ENCODE peak calls at places on chromosome X, in seven cellular contexts. E, W, H, P, D, F and R are unnamed samples. For H3K36me3, the result is how much of the 10 kb centered on the place peaks cover.

GRCh38 chrX:8323356-8323755 is 141.3 kb upstream of the VCX3B start:
- DNase-seq in F (no peak), W (no peak), E (no peak), H (no peak), D (peak), P (no peak), R (no peak)

GRCh38 chrX:50838820-50839600 is 25.0 kb upstream of the SHROOM4 start:
- DNase-seq in H (peak), E (peak), F (no peak), P (no peak), W (peak), D (peak), R (no peak)

GRCh38 chrX:111100191-111100590 is 4.2 kb downstream of the PAK3 start:
- DNase-seq in F (peak), P (peak), D (peak), H (peak), W (peak), E (no peak), R (no peak)

GRCh38 chrX:47585273-47585672 is 3.0 kb downstream of the TIMP1 start:
- DNase-seq in F (no peak), H (no peak), P (no peak), E (no peak), D (no peak), W (no peak), R (no peak)

GRCh38 chrX:129957241-129958099 is 25.0 kb upstream of the BCORL1 start:
- DNase-seq in D (peak), F (peak), E (peak), W (peak), H (peak), P (peak), R (no peak)

GRCh38 chrX:38438321-38438720 is 85.9 kb downstream of the OTC start:
- DNase-seq in W (no peak), H (no peak), E (no peak), D (no peak), P (no peak), F (peak), R (no peak)

GRCh38 chrX:110173192-110174175 is 144.4 kb downstream of the AMMECR1 start:
- DNase-seq in P (no peak), H (peak), E (peak), W (peak), F (no peak), D (peak), R (no peak)

GRCh38 chrX:106950381-106950780 is 30.2 kb downstream of the CLDN2 start:
- DNase-seq in H (no peak), F (no peak), P (no peak), D (no peak), W (no peak), E (no peak), R (no peak)

GRCh38 chrX:78964598-78964997 is 19.4 kb downstream of the P2RY10 start:
- DNase-seq in H (no peak), D (no peak), W (no peak), F (no peak), P (no peak), E (no peak), R (no peak)

GRCh38 chrX:68693481-68694410 is 46.3 kb downstream of the STARD8 start:
- DNase-seq in D (peak), P (no peak), W (peak), H (peak), F (peak), E (peak), R (no peak)

GRCh38 chrX:134476284-134476683 is 16.3 kb downstream of the HPRT1 start:
- DNase-seq in F (no peak), H (no peak), W (no peak), D (no peak), P (no peak), E (no peak), R (no peak)

GRCh38 chrX:1475881-1476280 is 23.2 kb upstream of the ASMTL start:
- DNase-seq in P (no peak), F (no peak), D (no peak), E (no peak), W (no peak), H (no peak), R (no peak)

GRCh38 chrX:103488794-103489193 is 30.5 kb downstream of the RAB40A start:
- DNase-seq in F (no peak), H (no peak), P (no peak), D (no peak), W (no peak), E (no peak), R (no peak)

GRCh38 chrX:110512341-110512740 is 153.7 kb downstream of the RTL9 start:
- DNase-seq in F (no peak), P (no peak), H (no peak), W (no peak), D (no peak), E (no peak), R (no peak)

GRCh38 chrX:44025611-44026010 is 52.4 kb upstream of the NDP start:
- DNase-seq in W (peak), F (no peak), H (peak), E (peak), P (no peak), D (peak), R (no peak)

GRCh38 chrX:8289523-8289922 is 118.5 kb upstream of the VCX2 start:
- DNase-seq in D (peak), F (no peak), W (no peak), E (no peak), P (no peak), H (peak), R (no peak)

GRCh38 chrX:142999209-142999720 is 26.5 kb upstream of the SPANXN4 start:
- DNase-seq in H (no peak), F (no peak), D (peak), P (no peak), W (no peak), E (no peak), R (no peak)

GRCh38 chrX:84339507-84340364 is 151.7 kb upstream of the RPS6KA6 start:
- DNase-seq in P (no peak), W (peak), H (no peak), E (peak), F (peak), D (peak), R (no peak)

GRCh38 chrX:34654939-34655338 is 2.1 kb downstream of the TMEM47 start:
- DNase-seq in F (peak), P (no peak), H (peak), E (peak), D (no peak), W (peak), R (no peak)

GRCh38 chrX:34653811-34654210 is 3.3 kb downstream of the TMEM47 start:
- DNase-seq in D (no peak), W (peak), F (peak), P (no peak), E (peak), H (peak), R (no peak)

GRCh38 chrX:34656842-34657780 is at the start of gene TMEM47:
- DNase-seq in P (no peak), W (peak), D (peak), F (peak), H (peak), E (peak), R (no peak)

GRCh38 chrX:34656467-34656841 is 631 bp downstream of the TMEM47 start:
- DNase-seq in W (peak), P (no peak), F (no peak), D (no peak), H (no peak), E (peak), R (no peak)

GRCh38 chrX:34655496-34656258 is 1.4 kb downstream of the TMEM47 start:
- DNase-seq in E (peak), W (peak), D (no peak), H (peak), P (no peak), F (peak), R (no peak)
- H3K4me3 ChIP-seq in E (peak), W (peak), D (peak), H (peak), P (no peak), F (peak), R (no peak)

GRCh38 chrX:13776387-13776786 is 40.5 kb downstream of the GPM6B start:
- DNase-seq in P (no peak), E (no peak), F (no peak), H (no peak), W (no peak), D (no peak), R (no peak)

GRCh38 chrX:13774696-13775095 is 40.1 kb downstream of the OFD1 start:
- DNase-seq in P (no peak), H (no peak), E (no peak), F (no peak), W (no peak), D (no peak), R (no peak)

GRCh38 chrX:13780868-13781427 is 35.9 kb downstream of the GPM6B start:
- DNase-seq in E (no peak), P (no peak), W (no peak), D (no peak), F (no peak), H (no peak), R (no peak)

GRCh38 chrX:13775837-13776236 is 41.1 kb downstream of the GPM6B start:
- DNase-seq in D (no peak), P (no peak), W (no peak), F (no peak), E (no peak), H (no peak), R (no peak)

DNA sequence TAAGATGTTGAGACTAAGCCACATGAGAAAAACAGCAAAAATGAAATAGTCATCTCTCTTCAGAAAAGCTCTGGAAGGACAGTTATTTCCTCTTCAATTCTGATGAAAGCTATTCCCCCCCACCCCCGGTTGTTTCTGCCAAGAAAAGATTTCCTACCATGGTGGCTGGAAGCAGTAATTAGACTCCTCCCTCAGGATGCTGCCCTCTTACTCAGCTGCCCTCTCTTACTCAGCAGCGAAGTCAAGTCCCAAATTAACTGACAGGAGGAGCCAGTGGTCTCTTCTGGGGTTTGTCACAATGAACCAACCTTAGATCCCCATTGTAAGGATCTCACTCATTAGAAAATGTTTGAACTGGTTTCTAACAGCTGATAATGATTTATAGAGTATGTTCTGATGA is 38.0 kb downstream of the GPM6B start:
- DNase-seq in F (peak), W (peak), P (no peak), E (peak), D (peak), H (peak), R (no peak)
- H3K36me3 ChIP-seq in F (under half), W (under half), P (under half), E (under half), D (under half), H (under half), R (under half)

GRCh38 chrX:25002658-25003015 is 13.1 kb downstream of the ARX start:
- DNase-seq in D (no peak), E (no peak), F (peak), H (no peak), P (no peak), W (no peak), R (no peak)
- TF ChIP-seq EZH2 in D (no peak), E (peak), F (no peak), H (no peak), P (no peak), W (no peak), R (no peak)

GRCh38 chrX:136780738-136781137 is at the start of gene ARHGEF6:
- DNase-seq in D (peak), F (no peak), W (peak), H (no peak), P (no peak), E (no peak), R (no peak)
- H3K4me3 ChIP-seq in D (peak), F (no peak), W (peak), H (peak), P (no peak), E (no peak), R (no peak)